ENCODE peak calls at places on chromosomes 11 and 22, in nine cellular contexts. R is naive thymus-derived CD4-positive, alpha-beta T cell; G is Daoy; Y is AG09319; O is stimulated activated CD8-positive, alpha-beta memory T cell treated with anti-CD3 and anti-CD28 coated beads, Interleukin-7, amount 100 ng/mL, for 1 hour; W is fibroblast of gingiva; Q is psoas muscle; Z is activated T-cell treated with anti-CD3 and anti-CD28 coated beads, Interleukin-2, amount 50 U/mL, for 1 hour; B is astrocyte. I is an unnamed sample.

GRCh38 chr11:114017723-114018122 is 41.8 kb upstream of the ZBTB16 start:
- DNase-seq in R (no peak), G (peak), Y (no peak), O (no peak), W (no peak), Q (no peak), Z (no peak), B (no peak), I (no peak)

GRCh38 chr22:45997775-45998637 is 21.0 kb upstream of the WNT7B start:
- DNase-seq in R (no peak), G (no peak), Y (no peak), O (no peak), W (no peak), Q (peak), Z (no peak), B (no peak), I (peak)

GRCh38 chr11:85423794-85424193 is 203.3 kb downstream of the DLG2 start:
- DNase-seq in R (no peak), G (no peak), Y (no peak), O (no peak), W (no peak), Q (no peak), Z (no peak), B (no peak), I (no peak)

GRCh38 chr22:42396621-42397331 is 35.4 kb downstream of the NFAM1 start:
- DNase-seq in R (no peak), G (peak), Y (no peak), O (no peak), W (no peak), Q (no peak), Z (peak), B (no peak), I (peak)

GRCh38 chr11:76620471-76620870 is 50.1 kb downstream of the LRRC32 start:
- DNase-seq in R (no peak), G (no peak), Y (peak), O (no peak), W (peak), Q (no peak), Z (no peak), B (peak), I (no peak)

GRCh38 chr11:134661660-134662059 is 249.6 kb upstream of the B3GAT1 start:
- DNase-seq in R (no peak), G (no peak), Y (no peak), O (no peak), W (no peak), Q (no peak), Z (no peak), B (no peak), I (no peak)

GRCh38 chr11:125593113-125593761 is 585 bp downstream of the STT3A start:
- DNase-seq in R (no peak), G (peak), Y (no peak), O (no peak), W (peak), Q (no peak), Z (no peak), B (peak), I (no peak)

GRCh38 chr11:102882389-102883024 is 7.7 kb upstream of the MMP12 start:
- DNase-seq in R (no peak), G (peak), Y (peak), O (no peak), W (peak), Q (no peak), Z (no peak), B (peak), I (no peak)

GRCh38 chr22:40010752-40011145 is 16.0 kb downstream of the FAM83F start:
- DNase-seq in R (no peak), G (no peak), Y (no peak), O (no peak), W (no peak), Q (no peak), Z (no peak), B (no peak), I (peak)

GRCh38 chr11:120302001-120302805 is 22.9 kb upstream of the TLCD5 start:
- DNase-seq in R (no peak), G (no peak), Y (no peak), O (no peak), W (no peak), Q (no peak), Z (no peak), B (no peak), I (no peak)

GRCh38 chr11:83159901-83160865 is 3.3 kb downstream of the PCF11 start:
- DNase-seq in R (no peak), G (no peak), Y (no peak), O (no peak), W (peak), Q (no peak), Z (no peak), B (peak), I (no peak)

GRCh38 chr11:82174610-82175009 is 559.1 kb downstream of the FAM181B start:
- DNase-seq in R (no peak), G (no peak), Y (no peak), O (no peak), W (no peak), Q (no peak), Z (no peak), B (no peak), I (no peak)

GRCh38 chr11:64643258-64643881 is 52.4 kb downstream of the SLC22A12 start:
- DNase-seq in R (no peak), G (peak), Y (no peak), O (no peak), W (no peak), Q (no peak), Z (no peak), B (no peak), I (no peak)

GRCh38 chr11:60860943-60861342 is 5.2 kb upstream of the PTGDR2 start:
- DNase-seq in R (no peak), G (no peak), Y (no peak), O (no peak), W (peak), Q (no peak), Z (no peak), B (no peak), I (no peak)

GRCh38 chr11:1702506-1702905 is 5.5 kb downstream of the KRTAP5-6 start:
- DNase-seq in R (no peak), G (no peak), Y (no peak), O (no peak), W (no peak), Q (no peak), Z (no peak), B (no peak), I (no peak)

GRCh38 chr11:109401532-109401931 is 20.5 kb upstream of the C11orf87 start:
- DNase-seq in R (no peak), G (no peak), Y (no peak), O (no peak), W (no peak), Q (no peak), Z (no peak), B (no peak), I (no peak)

GRCh38 chr11:2173150-2173693 is 1.6 kb upstream of the TH start:
- DNase-seq in R (no peak), G (no peak), Y (no peak), O (no peak), W (no peak), Q (no peak), Z (no peak), B (no peak), I (no peak)

GRCh38 chr22:44130076-44130711 is 50.5 kb upstream of the PARVG start:
- DNase-seq in R (no peak), G (no peak), Y (no peak), O (no peak), W (no peak), Q (no peak), Z (no peak), B (no peak), I (no peak)

GRCh38 chr22:36465232-36466021 is 16.0 kb downstream of the TXN2 start:
- DNase-seq in R (no peak), G (peak), Y (no peak), O (no peak), W (peak), Q (peak), Z (no peak), B (peak), I (peak)

GRCh38 chr22:44391026-44391425 is 78.3 kb upstream of the SHISAL1 start:
- DNase-seq in R (no peak), G (no peak), Y (no peak), O (no peak), W (no peak), Q (peak), Z (no peak), B (peak), I (no peak)

GRCh38 chr11:116276051-116277044 is 496.4 kb downstream of the BUD13 start:
- DNase-seq in R (peak), G (peak), Y (no peak), O (peak), W (no peak), Q (peak), Z (peak), B (peak), I (peak)

GRCh38 chr22:22578702-22579424 is 19.8 kb upstream of the PRAME start:
- DNase-seq in R (no peak), G (peak), Y (no peak), O (no peak), W (peak), Q (peak), Z (no peak), B (no peak), I (no peak)

GRCh38 chr11:70397336-70397982 is 870 bp upstream of the CTTN start:
- DNase-seq in R (peak), G (peak), Y (no peak), O (no peak), W (no peak), Q (no peak), Z (peak), B (peak), I (no peak)

GRCh38 chr22:46373166-46373565 is 37.7 kb downstream of the TRMU start:
- DNase-seq in R (no peak), G (no peak), Y (no peak), O (no peak), W (no peak), Q (no peak), Z (no peak), B (no peak), I (no peak)

GRCh38 chr22:27494821-27495220 is 306.7 kb downstream of the MN1 start:
- DNase-seq in R (no peak), G (no peak), Y (no peak), O (no peak), W (no peak), Q (no peak), Z (no peak), B (no peak), I (no peak)

GRCh38 chr22:42202669-42203068 is 67.8 kb downstream of the TCF20 start:
- DNase-seq in R (peak), G (peak), Y (no peak), O (peak), W (no peak), Q (no peak), Z (peak), B (peak), I (no peak)

GRCh38 chr11:65132238-65132987 is 1.9 kb downstream of the SYVN1 start:
- DNase-seq in R (no peak), G (no peak), Y (no peak), O (no peak), W (no peak), Q (no peak), Z (peak), B (no peak), I (peak)

GRCh38 chr11:116413861-116414260 is 358.9 kb downstream of the BUD13 start:
- DNase-seq in R (no peak), G (no peak), Y (no peak), O (no peak), W (no peak), Q (no peak), Z (no peak), B (no peak), I (no peak)

I was measured in Peyer's patch.